ENCODE peak calls at places on chromosomes 13 and 19, in four cellular contexts. E, O, K and Z are unnamed samples.

GRCh38 chr19:50793558-50794065 is 3.4 kb downstream of the ACP4 start:
- DNase-seq in O (no peak), E (no peak), K (no peak), Z (no peak)

GRCh38 chr13:74710006-74710405 is 575.8 kb upstream of the KLF12 start:
- DNase-seq in E (peak; percentile 83), O (no peak), K (no peak), Z (no peak)

GRCh38 chr13:113149711-113150544 is 8.5 kb upstream of the PROZ start:
- DNase-seq in K (no peak), E (no peak), O (no peak), Z (no peak)

GRCh38 chr13:64534302-64534701 is 2695.8 kb downstream of the PCDH9 start:
- DNase-seq in K (no peak), E (no peak), O (no peak), Z (no peak)

GRCh38 chr13:109785141-109785891 is 1.1 kb downstream of the IRS2 start:
- DNase-seq in O (no peak), E (peak; percentile 65), K (peak; percentile 41), Z (no peak)

GRCh38 chr13:50613356-50613831 is 230.1 kb downstream of the DLEU7 start:
- DNase-seq in O (no peak), E (peak; percentile 34), K (no peak), Z (no peak)

GRCh38 chr19:6402834-6403608 is 10.1 kb upstream of the GTF2F1 start:
- DNase-seq in K (no peak), E (peak; percentile 54), O (peak; percentile 82), Z (no peak)

GRCh38 chr13:48185018-48185417 is 48.0 kb upstream of the ITM2B start:
- DNase-seq in O (no peak), E (no peak), K (no peak), Z (no peak)